ENCODE peak calls at places on chromosomes 6 and 20, in eight cellular contexts. P is GM23338, I is putamen, E is left colon, O is anterior cingulate cortex, W is MCF 10A, H is D341Med, K is dermis microvascular lymphatic vessel endothelial cell. A is an unnamed sample.

GRCh38 chr20:47493954-47494293 is 7.8 kb upstream of the NCOA3 start:
- DNase-seq in P (peak), I (no peak), E (no peak), O (no peak), W (no peak), H (no peak), K (no peak), A (no peak)

GRCh38 chr6:88585081-88585692 is 378.2 kb downstream of the RNGTT start:
- DNase-seq in P (no peak), I (no peak), E (no peak), O (peak), W (no peak), H (peak), K (no peak), A (no peak)

GRCh38 chr6:158418501-158418900 is 106.2 kb downstream of the TULP4 start:
- DNase-seq in P (no peak), I (no peak), E (no peak), O (no peak), W (peak), H (no peak), K (no peak), A (no peak)

GRCh38 chr6:112939543-112939942 is 592.4 kb downstream of the RFPL4B start:
- DNase-seq in P (no peak), I (no peak), E (no peak), O (no peak), W (peak), H (no peak), K (peak), A (no peak)

GRCh38 chr20:62027116-62027515 is 38.6 kb downstream of the TAF4 start:
- DNase-seq in P (no peak), I (no peak), E (no peak), O (no peak), W (no peak), H (no peak), K (no peak), A (no peak)

GRCh38 chr20:43536041-43536816 is 22.6 kb upstream of the SGK2 start:
- DNase-seq in P (no peak), I (no peak), E (no peak), O (no peak), W (no peak), H (no peak), K (no peak), A (no peak)

GRCh38 chr6:119612176-119612870 is 262.8 kb upstream of the MAN1A1 start:
- DNase-seq in P (peak), I (no peak), E (no peak), O (no peak), W (no peak), H (no peak), K (no peak), A (no peak)

GRCh38 chr6:165615629-165616028 is 47.4 kb downstream of the PDE10A start:
- DNase-seq in P (no peak), I (no peak), E (no peak), O (no peak), W (no peak), H (no peak), K (no peak), A (no peak)

GRCh38 chr6:1347187-1347560 is 35.3 kb downstream of the FOXQ1 start:
- DNase-seq in P (no peak), I (no peak), E (no peak), O (no peak), W (no peak), H (no peak), K (no peak), A (no peak)